ENCODE peak calls at places on chromosomes 4 and X, in nine cellular contexts. One of them, this sample, is unnamed.

GRCh38 chrX:40104649-40105015 is 6.9 kb upstream of the BCOR start:
- DNase-seq in IMR-90: peak
- DNase-seq in skeletal muscle cell: no peak
- DNase-seq in activated T-helper 1 cell treated with anti-CD3 and anti-CD28 coated beads, Interleukin-2, amount 50 U/mL, for 16 hours: no peak
- DNase-seq in tibial artery: no peak
- DNase-seq in A549: peak
- DNase-seq in lower lobe of right lung: peak
- DNase-seq in T-helper 1 cell: peak
- DNase-seq in HS-27A: no peak
- DNase-seq in this sample: peak

GRCh38 chr4:48368389-48368788 is 27.1 kb downstream of the SLAIN2 start:
- DNase-seq in IMR-90: no peak
- DNase-seq in skeletal muscle cell: no peak
- DNase-seq in activated T-helper 1 cell treated with anti-CD3 and anti-CD28 coated beads, Interleukin-2, amount 50 U/mL, for 16 hours: no peak
- DNase-seq in tibial artery: no peak
- DNase-seq in A549: no peak
- DNase-seq in lower lobe of right lung: no peak
- DNase-seq in T-helper 1 cell: no peak
- DNase-seq in HS-27A: no peak
- DNase-seq in this sample: no peak

GRCh38 chrX:25534096-25534495 is 518.3 kb upstream of the ARX start:
- DNase-seq in IMR-90: peak
- DNase-seq in skeletal muscle cell: no peak
- DNase-seq in activated T-helper 1 cell treated with anti-CD3 and anti-CD28 coated beads, Interleukin-2, amount 50 U/mL, for 16 hours: no peak
- DNase-seq in tibial artery: no peak
- DNase-seq in A549: no peak
- DNase-seq in lower lobe of right lung: no peak
- DNase-seq in T-helper 1 cell: no peak
- DNase-seq in HS-27A: no peak
- DNase-seq in this sample: no peak

GRCh38 chrX:6852869-6853268 is 294.6 kb upstream of the STS start:
- DNase-seq in IMR-90: no peak
- DNase-seq in skeletal muscle cell: no peak
- DNase-seq in activated T-helper 1 cell treated with anti-CD3 and anti-CD28 coated beads, Interleukin-2, amount 50 U/mL, for 16 hours: no peak
- DNase-seq in tibial artery: no peak
- DNase-seq in A549: no peak
- DNase-seq in lower lobe of right lung: no peak
- DNase-seq in T-helper 1 cell: no peak
- DNase-seq in HS-27A: no peak
- DNase-seq in this sample: no peak

GRCh38 chr4:125750827-125751466 is 436.2 kb downstream of the FAT4 start:
- DNase-seq in IMR-90: peak
- DNase-seq in skeletal muscle cell: peak
- DNase-seq in activated T-helper 1 cell treated with anti-CD3 and anti-CD28 coated beads, Interleukin-2, amount 50 U/mL, for 16 hours: no peak
- DNase-seq in tibial artery: peak
- DNase-seq in A549: peak
- DNase-seq in lower lobe of right lung: no peak
- DNase-seq in T-helper 1 cell: no peak
- DNase-seq in HS-27A: peak
- DNase-seq in this sample: peak

GRCh38 chrX:115898382-115899001 is 272.1 kb upstream of the AGTR2 start:
- DNase-seq in IMR-90: peak
- DNase-seq in skeletal muscle cell: no peak
- DNase-seq in activated T-helper 1 cell treated with anti-CD3 and anti-CD28 coated beads, Interleukin-2, amount 50 U/mL, for 16 hours: peak
- DNase-seq in tibial artery: no peak
- DNase-seq in A549: no peak
- DNase-seq in lower lobe of right lung: no peak
- DNase-seq in T-helper 1 cell: peak
- DNase-seq in HS-27A: no peak
- DNase-seq in this sample: no peak

GRCh38 chrX:148878371-148878770 is 378.0 kb downstream of the AFF2 start:
- DNase-seq in IMR-90: peak
- DNase-seq in skeletal muscle cell: no peak
- DNase-seq in activated T-helper 1 cell treated with anti-CD3 and anti-CD28 coated beads, Interleukin-2, amount 50 U/mL, for 16 hours: no peak
- DNase-seq in tibial artery: no peak
- DNase-seq in A549: no peak
- DNase-seq in lower lobe of right lung: no peak
- DNase-seq in T-helper 1 cell: no peak
- DNase-seq in HS-27A: no peak
- DNase-seq in this sample: peak

GRCh38 chrX:19019996-19020395 is 36.1 kb upstream of the PHKA2 start:
- DNase-seq in IMR-90: peak
- DNase-seq in skeletal muscle cell: no peak
- DNase-seq in activated T-helper 1 cell treated with anti-CD3 and anti-CD28 coated beads, Interleukin-2, amount 50 U/mL, for 16 hours: no peak
- DNase-seq in tibial artery: no peak
- DNase-seq in A549: no peak
- DNase-seq in lower lobe of right lung: no peak
- DNase-seq in T-helper 1 cell: no peak
- DNase-seq in HS-27A: no peak
- DNase-seq in this sample: no peak

GRCh38 chrX:70025464-70025863 is 24.3 kb downstream of the AWAT2 start:
- DNase-seq in IMR-90: peak
- DNase-seq in skeletal muscle cell: no peak
- DNase-seq in activated T-helper 1 cell treated with anti-CD3 and anti-CD28 coated beads, Interleukin-2, amount 50 U/mL, for 16 hours: no peak
- DNase-seq in tibial artery: no peak
- DNase-seq in A549: no peak
- DNase-seq in lower lobe of right lung: no peak
- DNase-seq in T-helper 1 cell: no peak
- DNase-seq in HS-27A: no peak
- DNase-seq in this sample: no peak

GRCh38 chr4:168724960-168725359 is 228.1 kb downstream of the PALLD start:
- DNase-seq in IMR-90: peak
- DNase-seq in skeletal muscle cell: no peak
- DNase-seq in activated T-helper 1 cell treated with anti-CD3 and anti-CD28 coated beads, Interleukin-2, amount 50 U/mL, for 16 hours: no peak
- DNase-seq in tibial artery: no peak
- DNase-seq in A549: no peak
- DNase-seq in lower lobe of right lung: no peak
- DNase-seq in T-helper 1 cell: no peak
- DNase-seq in HS-27A: no peak
- DNase-seq in this sample: peak

GRCh38 chr4:125719987-125720386 is 405.2 kb downstream of the FAT4 start:
- DNase-seq in IMR-90: peak
- DNase-seq in skeletal muscle cell: no peak
- DNase-seq in activated T-helper 1 cell treated with anti-CD3 and anti-CD28 coated beads, Interleukin-2, amount 50 U/mL, for 16 hours: no peak
- DNase-seq in tibial artery: no peak
- DNase-seq in A549: peak
- DNase-seq in lower lobe of right lung: no peak
- DNase-seq in T-helper 1 cell: no peak
- DNase-seq in HS-27A: no peak
- DNase-seq in this sample: no peak

GRCh38 chr4:7052923-7053715 is 9.9 kb downstream of the TADA2B start:
- DNase-seq in IMR-90: no peak
- DNase-seq in skeletal muscle cell: no peak
- DNase-seq in activated T-helper 1 cell treated with anti-CD3 and anti-CD28 coated beads, Interleukin-2, amount 50 U/mL, for 16 hours: no peak
- DNase-seq in tibial artery: no peak
- DNase-seq in A549: no peak
- DNase-seq in lower lobe of right lung: peak
- DNase-seq in T-helper 1 cell: no peak
- DNase-seq in HS-27A: no peak
- DNase-seq in this sample: peak

GRCh38 chr4:158521490-158522111 is at the start of gene RXFP1:
- DNase-seq in IMR-90: no peak
- DNase-seq in skeletal muscle cell: no peak
- DNase-seq in activated T-helper 1 cell treated with anti-CD3 and anti-CD28 coated beads, Interleukin-2, amount 50 U/mL, for 16 hours: no peak
- DNase-seq in tibial artery: no peak
- DNase-seq in A549: no peak
- DNase-seq in lower lobe of right lung: no peak
- DNase-seq in T-helper 1 cell: no peak
- DNase-seq in HS-27A: no peak
- DNase-seq in this sample: no peak

GRCh38 chr4:16227462-16227868 is 1.2 kb upstream of the TAPT1 start:
- DNase-seq in IMR-90: peak
- DNase-seq in skeletal muscle cell: no peak
- DNase-seq in activated T-helper 1 cell treated with anti-CD3 and anti-CD28 coated beads, Interleukin-2, amount 50 U/mL, for 16 hours: no peak
- DNase-seq in tibial artery: peak
- DNase-seq in A549: no peak
- DNase-seq in lower lobe of right lung: peak
- DNase-seq in T-helper 1 cell: peak
- DNase-seq in HS-27A: no peak
- DNase-seq in this sample: peak

GRCh38 chr4:83852085-83852451 is 316.2 kb downstream of the GPAT3 start:
- DNase-seq in IMR-90: peak
- DNase-seq in skeletal muscle cell: peak
- DNase-seq in activated T-helper 1 cell treated with anti-CD3 and anti-CD28 coated beads, Interleukin-2, amount 50 U/mL, for 16 hours: no peak
- DNase-seq in tibial artery: no peak
- DNase-seq in A549: peak
- DNase-seq in lower lobe of right lung: no peak
- DNase-seq in T-helper 1 cell: no peak
- DNase-seq in HS-27A: no peak
- DNase-seq in this sample: peak

GRCh38 chr4:95637047-95637600 is 88.4 kb upstream of the UNC5C start:
- DNase-seq in IMR-90: no peak
- DNase-seq in skeletal muscle cell: no peak
- DNase-seq in activated T-helper 1 cell treated with anti-CD3 and anti-CD28 coated beads, Interleukin-2, amount 50 U/mL, for 16 hours: no peak
- DNase-seq in tibial artery: no peak
- DNase-seq in A549: peak
- DNase-seq in lower lobe of right lung: no peak
- DNase-seq in T-helper 1 cell: no peak
- DNase-seq in HS-27A: no peak
- DNase-seq in this sample: no peak

GRCh38 chr4:64340243-64341110 is 68.8 kb downstream of the TECRL start:
- DNase-seq in IMR-90: no peak
- DNase-seq in skeletal muscle cell: no peak
- DNase-seq in activated T-helper 1 cell treated with anti-CD3 and anti-CD28 coated beads, Interleukin-2, amount 50 U/mL, for 16 hours: no peak
- DNase-seq in tibial artery: no peak
- DNase-seq in A549: no peak
- DNase-seq in lower lobe of right lung: no peak
- DNase-seq in T-helper 1 cell: no peak
- DNase-seq in HS-27A: no peak
- DNase-seq in this sample: no peak

GRCh38 chrX:9312922-9313867 is 151.7 kb upstream of the TBL1X start:
- DNase-seq in IMR-90: no peak
- DNase-seq in skeletal muscle cell: no peak
- DNase-seq in activated T-helper 1 cell treated with anti-CD3 and anti-CD28 coated beads, Interleukin-2, amount 50 U/mL, for 16 hours: peak
- DNase-seq in tibial artery: peak
- DNase-seq in A549: peak
- DNase-seq in lower lobe of right lung: peak
- DNase-seq in T-helper 1 cell: peak
- DNase-seq in HS-27A: no peak
- DNase-seq in this sample: no peak

GRCh38 chrX:115058276-115058675 is 40.9 kb upstream of the IL13RA2 start:
- DNase-seq in IMR-90: peak
- DNase-seq in skeletal muscle cell: peak
- DNase-seq in activated T-helper 1 cell treated with anti-CD3 and anti-CD28 coated beads, Interleukin-2, amount 50 U/mL, for 16 hours: no peak
- DNase-seq in tibial artery: no peak
- DNase-seq in A549: no peak
- DNase-seq in lower lobe of right lung: no peak
- DNase-seq in T-helper 1 cell: no peak
- DNase-seq in HS-27A: no peak
- DNase-seq in this sample: peak

GRCh38 chrX:816411-816810 is 185.8 kb downstream of the SHOX start:
- DNase-seq in IMR-90: no peak
- DNase-seq in skeletal muscle cell: no peak
- DNase-seq in activated T-helper 1 cell treated with anti-CD3 and anti-CD28 coated beads, Interleukin-2, amount 50 U/mL, for 16 hours: no peak
- DNase-seq in tibial artery: no peak
- DNase-seq in A549: no peak
- DNase-seq in lower lobe of right lung: no peak
- DNase-seq in T-helper 1 cell: no peak
- DNase-seq in HS-27A: no peak
- DNase-seq in this sample: no peak

GRCh38 chr4:60315586-60315985 is 884.5 kb upstream of the ADGRL3 start:
- DNase-seq in IMR-90: no peak
- DNase-seq in skeletal muscle cell: no peak
- DNase-seq in activated T-helper 1 cell treated with anti-CD3 and anti-CD28 coated beads, Interleukin-2, amount 50 U/mL, for 16 hours: no peak
- DNase-seq in tibial artery: no peak
- DNase-seq in A549: no peak
- DNase-seq in lower lobe of right lung: no peak
- DNase-seq in T-helper 1 cell: no peak
- DNase-seq in HS-27A: no peak
- DNase-seq in this sample: no peak

GRCh38 chr4:60683953-60684352 is 516.2 kb upstream of the ADGRL3 start:
- DNase-seq in IMR-90: peak
- DNase-seq in skeletal muscle cell: peak
- DNase-seq in activated T-helper 1 cell treated with anti-CD3 and anti-CD28 coated beads, Interleukin-2, amount 50 U/mL, for 16 hours: no peak
- DNase-seq in tibial artery: no peak
- DNase-seq in A549: no peak
- DNase-seq in lower lobe of right lung: no peak
- DNase-seq in T-helper 1 cell: no peak
- DNase-seq in HS-27A: peak
- DNase-seq in this sample: peak

GRCh38 chrX:47936224-47936939 is 67.4 kb downstream of the ZNF182 start:
- DNase-seq in IMR-90: no peak
- DNase-seq in skeletal muscle cell: no peak
- DNase-seq in activated T-helper 1 cell treated with anti-CD3 and anti-CD28 coated beads, Interleukin-2, amount 50 U/mL, for 16 hours: no peak
- DNase-seq in tibial artery: no peak
- DNase-seq in A549: no peak
- DNase-seq in lower lobe of right lung: no peak
- DNase-seq in T-helper 1 cell: peak
- DNase-seq in HS-27A: no peak
- DNase-seq in this sample: no peak

GRCh38 chrX:134938682-134939081 is 52.1 kb upstream of the SMIM10 start:
- DNase-seq in IMR-90: no peak
- DNase-seq in skeletal muscle cell: no peak
- DNase-seq in activated T-helper 1 cell treated with anti-CD3 and anti-CD28 coated beads, Interleukin-2, amount 50 U/mL, for 16 hours: no peak
- DNase-seq in tibial artery: no peak
- DNase-seq in A549: no peak
- DNase-seq in lower lobe of right lung: no peak
- DNase-seq in T-helper 1 cell: no peak
- DNase-seq in HS-27A: no peak
- DNase-seq in this sample: no peak

GRCh38 chr4:103074598-103075434 is 1.7 kb downstream of the SLC9B2 start:
- DNase-seq in IMR-90: peak
- DNase-seq in skeletal muscle cell: no peak
- DNase-seq in activated T-helper 1 cell treated with anti-CD3 and anti-CD28 coated beads, Interleukin-2, amount 50 U/mL, for 16 hours: no peak
- DNase-seq in tibial artery: no peak
- DNase-seq in A549: no peak
- DNase-seq in lower lobe of right lung: no peak
- DNase-seq in T-helper 1 cell: no peak
- DNase-seq in HS-27A: no peak
- DNase-seq in this sample: no peak

GRCh38 chr4:58093352-58093751 is 983.2 kb upstream of the IGFBP7 start:
- DNase-seq in IMR-90: no peak
- DNase-seq in skeletal muscle cell: no peak
- DNase-seq in activated T-helper 1 cell treated with anti-CD3 and anti-CD28 coated beads, Interleukin-2, amount 50 U/mL, for 16 hours: no peak
- DNase-seq in tibial artery: no peak
- DNase-seq in A549: no peak
- DNase-seq in lower lobe of right lung: no peak
- DNase-seq in T-helper 1 cell: no peak
- DNase-seq in HS-27A: no peak
- DNase-seq in this sample: no peak

GRCh38 chr4:156201050-156201449 is 247.4 kb upstream of the CTSO start:
- DNase-seq in IMR-90: no peak
- DNase-seq in skeletal muscle cell: no peak
- DNase-seq in activated T-helper 1 cell treated with anti-CD3 and anti-CD28 coated beads, Interleukin-2, amount 50 U/mL, for 16 hours: no peak
- DNase-seq in tibial artery: no peak
- DNase-seq in A549: no peak
- DNase-seq in lower lobe of right lung: no peak
- DNase-seq in T-helper 1 cell: no peak
- DNase-seq in HS-27A: no peak
- DNase-seq in this sample: no peak

GRCh38 chr4:67721317-67721769 is 20.4 kb upstream of the UBA6 start:
- DNase-seq in IMR-90: no peak
- DNase-seq in skeletal muscle cell: no peak
- DNase-seq in activated T-helper 1 cell treated with anti-CD3 and anti-CD28 coated beads, Interleukin-2, amount 50 U/mL, for 16 hours: no peak
- DNase-seq in tibial artery: no peak
- DNase-seq in A549: no peak
- DNase-seq in lower lobe of right lung: no peak
- DNase-seq in T-helper 1 cell: no peak
- DNase-seq in HS-27A: no peak
- DNase-seq in this sample: no peak

GRCh38 chr4:2104556-2105345 is 45.6 kb downstream of the NAT8L start:
- DNase-seq in IMR-90: no peak
- DNase-seq in skeletal muscle cell: no peak
- DNase-seq in activated T-helper 1 cell treated with anti-CD3 and anti-CD28 coated beads, Interleukin-2, amount 50 U/mL, for 16 hours: no peak
- DNase-seq in tibial artery: no peak
- DNase-seq in A549: no peak
- DNase-seq in lower lobe of right lung: no peak
- DNase-seq in T-helper 1 cell: no peak
- DNase-seq in HS-27A: no peak
- DNase-seq in this sample: no peak

GRCh38 chrX:123976671-123977316 is 15.3 kb downstream of the STAG2 start:
- DNase-seq in IMR-90: peak
- DNase-seq in skeletal muscle cell: no peak
- DNase-seq in activated T-helper 1 cell treated with anti-CD3 and anti-CD28 coated beads, Interleukin-2, amount 50 U/mL, for 16 hours: no peak
- DNase-seq in tibial artery: no peak
- DNase-seq in A549: peak
- DNase-seq in lower lobe of right lung: no peak
- DNase-seq in T-helper 1 cell: no peak
- DNase-seq in HS-27A: no peak
- DNase-seq in this sample: peak

GRCh38 chr4:76579596-76580375 is 144.8 kb downstream of the SHROOM3 start:
- DNase-seq in IMR-90: no peak
- DNase-seq in skeletal muscle cell: no peak
- DNase-seq in activated T-helper 1 cell treated with anti-CD3 and anti-CD28 coated beads, Interleukin-2, amount 50 U/mL, for 16 hours: no peak
- DNase-seq in tibial artery: no peak
- DNase-seq in A549: no peak
- DNase-seq in lower lobe of right lung: no peak
- DNase-seq in T-helper 1 cell: no peak
- DNase-seq in HS-27A: no peak
- DNase-seq in this sample: no peak

This sample was measured in GM03348.